ENCODE peak calls at places on chromosomes 16 and 17, in seven cellular contexts. P is fibroblast of lung, N is IMR-90, V is left lung, X is thoracic aorta, J is SK-N-SH, D is heart right ventricle. R is an unnamed sample.

GRCh38 chr17:31581022-31581483 is 189.6 kb downstream of the RAB11FIP4 start:
- DNase-seq in P (peak; percentile 93), N (peak; percentile 68), V (peak; percentile 74), X (peak; percentile 64), J (peak; percentile 84), D (peak; percentile 79), R (no peak)

GRCh38 chr16:24837969-24838368 is 7.8 kb upstream of the SLC5A11 start:
- DNase-seq in P (no peak), N (no peak), V (no peak), X (no peak), J (no peak), D (no peak), R (no peak)

GRCh38 chr17:35189291-35189690 is 4.9 kb downstream of the SLC35G3 start:
- DNase-seq in P (peak; percentile 15), N (no peak), V (no peak), X (no peak), J (no peak), D (no peak), R (no peak)

GRCh38 chr17:17779015-17779611 is 57.7 kb downstream of the SREBF1 start:
- DNase-seq in P (no peak), N (no peak), V (peak; percentile 58), X (no peak), J (peak; percentile 60), D (peak; percentile 47), R (no peak)

GRCh38 chr17:35345926-35346771 is 27.3 kb downstream of the SLFN11 start:
- DNase-seq in P (peak; percentile 33), N (peak; percentile 53), V (peak; percentile 89), X (peak; percentile 12), J (peak; percentile 10), D (peak; percentile 87), R (peak; percentile 77)

GRCh38 chr17:4587803-4588202 is 3.5 kb downstream of the SMTNL2 start:
- DNase-seq in P (no peak), N (no peak), V (no peak), X (no peak), J (peak; percentile 94), D (peak; percentile 64), R (no peak)

GRCh38 chr17:27315322-27315721 is 21.4 kb downstream of the WSB1 start:
- DNase-seq in P (peak; percentile 96), N (peak; percentile 94), V (peak; percentile 74), X (peak; percentile 84), J (no peak), D (peak; percentile 88), R (peak; percentile 70)

GRCh38 chr17:81125573-81126081 is 39.7 kb upstream of the PVALEF start:
- DNase-seq in P (no peak), N (no peak), V (no peak), X (no peak), J (no peak), D (no peak), R (no peak)

GRCh38 chr16:4370570-4371480 is 823 bp upstream of the VASN start:
- DNase-seq in P (peak; percentile 89), N (peak; percentile 93), V (peak; percentile 74), X (peak; percentile 85), J (no peak), D (peak; percentile 82), R (no peak)

GRCh38 chr16:89473791-89474414 is 16.5 kb downstream of the ANKRD11 start:
- DNase-seq in P (peak; percentile 77), N (peak; percentile 56), V (no peak), X (no peak), J (no peak), D (no peak), R (no peak)

GRCh38 chr17:76278268-76278908 is 13.2 kb downstream of the UBALD2 start:
- DNase-seq in P (no peak), N (no peak), V (no peak), X (no peak), J (no peak), D (no peak), R (no peak)

GRCh38 chr16:67613808-67614207 is 31.1 kb upstream of the CARMIL2 start:
- DNase-seq in P (no peak), N (no peak), V (no peak), X (no peak), J (no peak), D (no peak), R (no peak)

GRCh38 chr16:28569968-28570752 is 16.4 kb downstream of the SGF29 start:
- DNase-seq in P (no peak), N (no peak), V (no peak), X (no peak), J (no peak), D (no peak), R (no peak)

GRCh38 chr16:77223184-77223583 is 24.0 kb downstream of the SYCE1L start:
- DNase-seq in P (no peak), N (no peak), V (no peak), X (no peak), J (peak; percentile 35), D (no peak), R (no peak)

GRCh38 chr17:14298221-14298994 is 2.5 kb upstream of the HS3ST3B1 start:
- DNase-seq in P (no peak), N (no peak), V (no peak), X (no peak), J (no peak), D (no peak), R (no peak)

GRCh38 chr17:62892069-62892675 is 73.9 kb upstream of the TANC2 start:
- DNase-seq in P (peak; percentile 38), N (no peak), V (no peak), X (no peak), J (no peak), D (no peak), R (no peak)

DNA sequence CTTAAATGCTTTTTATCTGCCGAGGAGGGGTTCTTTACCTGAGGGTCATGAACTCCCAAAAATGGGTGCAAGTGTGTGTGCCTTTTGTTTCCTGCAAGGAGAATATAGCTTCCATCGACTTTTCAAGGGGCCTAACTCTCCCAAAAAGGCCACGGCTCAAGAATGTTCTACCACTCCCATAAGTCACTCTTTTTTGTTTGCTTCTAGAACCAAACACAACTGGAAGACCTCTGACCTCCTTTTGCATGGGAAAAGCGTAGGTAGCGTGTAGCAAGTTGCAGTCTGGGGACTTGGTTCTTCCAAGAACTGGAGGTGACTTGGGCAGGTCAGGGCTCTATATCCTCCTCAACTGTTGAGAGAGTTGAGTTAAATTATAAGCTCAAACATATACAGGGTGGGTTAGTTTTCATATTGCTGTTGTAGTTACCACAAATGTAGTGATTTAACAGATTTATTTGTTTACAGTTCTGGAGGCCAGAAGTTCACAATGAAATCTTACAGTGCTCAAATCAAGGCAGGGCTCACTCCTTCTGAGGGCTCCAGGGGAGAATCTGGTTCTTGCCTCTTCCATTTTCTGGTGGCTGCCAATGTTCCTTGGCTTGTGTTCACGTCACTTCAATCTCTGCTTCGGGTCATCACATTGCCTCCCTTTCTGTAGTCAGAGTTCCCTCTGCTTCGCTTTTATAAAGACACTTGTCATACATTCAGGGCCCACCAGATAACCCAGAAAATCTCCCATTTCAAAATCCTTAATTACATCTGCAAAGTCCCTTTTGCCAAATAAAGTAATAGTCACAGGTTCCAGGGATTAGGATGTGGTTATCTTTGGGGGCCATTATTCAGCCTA is 1.4 kb downstream of the TMEM97 start:
- DNase-seq in P (no peak), N (no peak), V (no peak), X (no peak), J (no peak), D (no peak), R (no peak)
- H3K4me3 ChIP-seq in P (peak overlapping the region; percentile 82), N (no peak overlapping the region), V (no peak overlapping the region), X (peak overlapping the region; percentile 74), J (peak overlapping the region; percentile 64), D (no peak overlapping the region), R (no peak overlapping the region)

DNA sequence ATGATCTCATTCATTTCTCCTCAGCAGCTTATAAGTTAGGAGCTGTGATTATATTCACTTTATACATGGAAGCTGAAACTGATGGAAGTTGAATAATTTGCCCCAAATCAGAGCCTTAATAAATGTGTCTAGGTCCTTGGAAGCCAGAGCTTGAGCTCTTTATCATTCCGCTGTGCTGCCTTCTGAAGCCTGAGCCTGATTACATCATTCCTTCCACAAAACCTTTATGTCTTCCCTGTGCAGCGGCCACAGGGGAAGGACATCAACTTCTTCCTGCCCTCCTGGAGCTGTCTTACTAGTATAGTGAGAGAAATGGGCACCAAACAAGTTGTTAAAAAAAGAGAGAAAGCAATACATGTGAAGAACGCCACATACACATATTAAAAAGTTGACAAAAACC is 6.9 kb downstream of the TNRC6C start:
- DNase-seq in P (no peak), N (no peak), V (no peak), X (no peak), J (no peak), D (no peak), R (no peak)
- H3K4me1 ChIP-seq in P (no peaks in the 10 kb centered on the region), N (no peaks in the 10 kb centered on the region), V (no peaks in the 10 kb centered on the region), X (peaks cover 28% of the 10 kb centered on the region), J (peaks cover 49% of the 10 kb centered on the region), D (peaks cover 86% of the 10 kb centered on the region), R (peaks cover 8% of the 10 kb centered on the region)

GRCh38 chr17:75270218-75270965 is 639 bp downstream of the MIF4GD start:
- DNase-seq in P (peak; percentile 76), N (peak; percentile 76), V (peak; percentile 72), X (no peak), J (peak; percentile 92), D (peak; percentile 65), R (peak; percentile 81)
- TF ChIP-seq CTCF in P (peak; percentile 36), N (peak; percentile 63), V (no peak), X (peak; percentile 41), J (peak; percentile 59), D (no peak), R (no peak)

GRCh38 chr16:255183-255582 is 20.6 kb downstream of the RGS11 start:
- DNase-seq in P (no peak), N (no peak), V (no peak), X (no peak), J (no peak), D (no peak), R (no peak)

GRCh38 chr16:249431-249830 is 14.8 kb downstream of the FAM234A start:
- DNase-seq in P (no peak), N (no peak), V (no peak), X (no peak), J (no peak), D (no peak), R (no peak)

GRCh38 chr16:253833-254232 is 19.2 kb downstream of the FAM234A start:
- DNase-seq in P (no peak), N (no peak), V (no peak), X (no peak), J (no peak), D (no peak), R (no peak)

GRCh38 chr16:254461-254860 is 19.8 kb downstream of the FAM234A start:
- DNase-seq in P (no peak), N (no peak), V (no peak), X (no peak), J (no peak), D (no peak), R (no peak)

DNA sequence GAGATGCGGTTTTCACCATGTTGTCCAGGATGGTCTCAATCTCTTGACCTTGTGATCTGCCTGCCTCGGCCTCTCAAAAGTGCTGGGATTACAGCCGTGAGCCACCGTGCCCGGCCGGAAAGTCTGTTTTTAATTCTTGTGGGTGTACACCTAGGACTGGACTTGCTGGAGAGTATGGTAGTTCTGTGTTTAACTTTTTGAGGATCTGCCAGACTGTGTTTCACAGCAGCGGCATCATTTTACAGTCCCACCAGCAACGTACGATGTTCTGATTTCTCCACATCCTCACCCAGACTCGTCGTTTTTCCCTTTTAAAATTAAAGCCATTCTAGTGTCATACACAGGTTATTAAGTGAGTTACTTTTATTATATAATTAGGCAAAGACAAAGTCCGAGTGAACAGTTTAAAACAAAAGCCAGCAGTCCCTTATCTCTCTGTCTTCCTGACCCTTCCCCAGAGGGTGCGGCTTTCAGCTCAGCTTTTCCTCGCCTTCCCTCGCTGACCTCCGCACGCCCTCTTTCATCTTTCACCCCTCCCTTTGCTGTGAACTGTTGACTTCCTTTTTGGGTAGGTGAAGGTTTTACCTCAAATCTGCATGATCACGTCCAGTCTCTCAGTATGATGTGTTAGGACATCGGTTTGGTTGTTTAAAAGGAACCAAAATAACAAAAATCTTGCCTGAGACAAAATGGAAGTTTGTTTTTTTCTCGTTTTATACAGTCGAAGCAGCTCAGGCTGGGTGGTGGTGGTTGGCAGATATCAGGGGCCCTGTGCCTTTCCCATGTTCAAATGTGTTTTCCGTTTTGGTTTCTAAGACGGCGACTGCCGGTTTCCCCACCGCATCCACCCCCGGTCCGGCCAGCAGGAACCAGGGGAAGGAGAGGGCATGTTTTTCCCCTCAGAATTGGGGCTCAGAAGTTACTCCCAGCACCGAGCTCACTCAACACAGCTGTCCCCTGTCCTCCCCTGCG is 18.0 kb downstream of the FAM234A start:
- DNase-seq in P (no peak), N (no peak), V (no peak), X (no peak), J (no peak), D (no peak), R (no peak)
- H3K4me3 ChIP-seq in P (no peak overlapping the region), N (no peak overlapping the region), V (no peak overlapping the region), X (peak overlapping the region; percentile 8), J (no peak overlapping the region), D (no peak overlapping the region), R (no peak overlapping the region)

R was measured in Peyer's patch.